ENCODE peak calls at places on chromosome 9, in nine cellular contexts. H, M, Z, O, D, F, E, B and S are unnamed samples.

GRCh38 chr9:133563286-133564213 is 29.0 kb downstream of the ADAMTSL2 start:
- DNase-seq in D (no peak), B (no peak), Z (no peak), E (peak), M (no peak), H (no peak), F (no peak), O (no peak), S (no peak)

GRCh38 chr9:97243606-97244005 is 63.9 kb upstream of the CCDC180 start:
- DNase-seq in B (no peak), E (no peak), Z (no peak), M (no peak), D (no peak), H (no peak), O (no peak), F (no peak), S (no peak)

GRCh38 chr9:126429190-126429589 is 102.6 kb downstream of the MVB12B start:
- DNase-seq in E (no peak), D (no peak), B (no peak), Z (no peak), M (no peak), F (no peak), O (no peak), H (no peak), S (no peak)

GRCh38 chr9:114065304-114065703 is 12.8 kb downstream of the AMBP start:
- DNase-seq in H (no peak), D (no peak), Z (no peak), M (no peak), B (no peak), O (no peak), E (no peak), F (no peak), S (no peak)

GRCh38 chr9:117671468-117671867 is 32.7 kb upstream of the TLR4 start:
- DNase-seq in B (no peak), F (no peak), D (no peak), H (no peak), E (no peak), Z (no peak), M (no peak), O (no peak), S (no peak)

GRCh38 chr9:91074866-91075265 is 273.2 kb downstream of the SYK start:
- DNase-seq in E (no peak), H (no peak), Z (no peak), M (no peak), B (no peak), O (no peak), F (no peak), D (no peak), S (no peak)

GRCh38 chr9:27193886-27194285 is 84.9 kb downstream of the TEK start:
- DNase-seq in M (no peak), F (no peak), H (no peak), Z (no peak), E (no peak), O (no peak), B (no peak), D (no peak), S (no peak)

GRCh38 chr9:105330201-105330600 is 85.8 kb downstream of the SLC44A1 start:
- DNase-seq in O (no peak), Z (no peak), M (no peak), H (no peak), D (no peak), B (no peak), F (no peak), E (no peak), S (no peak)

GRCh38 chr9:134390537-134390936 is 64.3 kb downstream of the RXRA start:
- DNase-seq in E (no peak), Z (no peak), M (no peak), F (no peak), H (no peak), D (no peak), B (no peak), O (no peak), S (no peak)

GRCh38 chr9:119365291-119366027 is 3.8 kb downstream of the BRINP1 start:
- DNase-seq in M (peak), O (no peak), B (peak), E (no peak), Z (no peak), D (no peak), H (no peak), F (no peak), S (peak)

GRCh38 chr9:76643399-76644117 is 120.7 kb upstream of the PCA3 start:
- DNase-seq in Z (no peak), O (no peak), D (no peak), H (no peak), B (peak), M (no peak), E (no peak), F (no peak), S (no peak)

GRCh38 chr9:115291841-115292240 is 173.9 kb upstream of the TNC start:
- DNase-seq in M (no peak), O (no peak), H (no peak), F (peak), E (peak), D (peak), B (no peak), Z (no peak), S (peak)

GRCh38 chr9:20872340-20872977 is 159.0 kb downstream of the HACD4 start:
- DNase-seq in F (no peak), D (no peak), M (no peak), O (peak), B (no peak), H (no peak), E (no peak), Z (no peak), S (no peak)

GRCh38 chr9:8858250-8859161 is 1058.9 kb upstream of the DMAC1 start:
- DNase-seq in Z (no peak), D (no peak), E (no peak), H (no peak), O (no peak), M (peak), F (no peak), B (no peak), S (peak)

GRCh38 chr9:92295827-92296258 is 2.3 kb upstream of the IARS1 start:
- DNase-seq in B (peak), O (no peak), F (no peak), M (no peak), H (no peak), E (no peak), D (no peak), Z (no peak), S (no peak)

GRCh38 chr9:89808801-89809200 is 204.0 kb downstream of the GADD45G start:
- DNase-seq in O (no peak), F (peak), E (no peak), H (no peak), M (no peak), Z (no peak), D (no peak), B (no peak), S (no peak)

GRCh38 chr9:136305822-136306690 is 2.2 kb upstream of the CCDC187 start:
- DNase-seq in O (no peak), H (no peak), F (no peak), E (no peak), D (no peak), M (no peak), Z (no peak), B (no peak), S (no peak)

GRCh38 chr9:128494108-128494742 is 10.3 kb upstream of the GLE1 start:
- DNase-seq in E (peak), B (no peak), D (peak), O (no peak), F (peak), H (no peak), M (no peak), Z (peak), S (no peak)

GRCh38 chr9:136996361-136997281 is at the start of gene CLIC3:
- DNase-seq in F (peak), E (peak), O (no peak), H (peak), D (peak), B (peak), Z (no peak), M (peak), S (no peak)

GRCh38 chr9:32844259-32844658 is 60.9 kb downstream of the TMEM215 start:
- DNase-seq in M (no peak), E (no peak), H (no peak), D (no peak), O (no peak), Z (no peak), F (no peak), B (no peak), S (no peak)

GRCh38 chr9:120839146-120839545 is 3.6 kb downstream of the PSMD5 start:
- DNase-seq in O (no peak), Z (no peak), M (no peak), D (no peak), B (no peak), F (no peak), E (no peak), H (no peak), S (no peak)

GRCh38 chr9:84271004-84271886 is 69.3 kb downstream of the SLC28A3 start:
- DNase-seq in E (peak), B (peak), D (peak), F (peak), M (peak), H (peak), Z (no peak), O (peak), S (no peak)

GRCh38 chr9:101485873-101486692 is 47.6 kb upstream of the RNF20 start:
- DNase-seq in B (no peak), H (no peak), O (no peak), F (peak), D (peak), E (peak), M (peak), Z (no peak), S (no peak)

GRCh38 chr9:107760469-107761242 is 271.1 kb upstream of the KLF4 start:
- DNase-seq in F (peak), E (peak), Z (no peak), B (no peak), D (no peak), O (no peak), H (no peak), M (no peak), S (no peak)

GRCh38 chr9:125829743-125830142 is 82.6 kb downstream of the PBX3 start:
- DNase-seq in Z (no peak), M (no peak), E (no peak), H (peak), F (no peak), D (peak), B (no peak), O (no peak), S (no peak)

GRCh38 chr9:134066546-134066922 is 1.3 kb downstream of the BRD3 start:
- DNase-seq in M (no peak), D (peak), H (no peak), E (peak), Z (no peak), B (peak), F (no peak), O (no peak), S (no peak)

GRCh38 chr9:109416135-109416706 is 81.9 kb downstream of the PTPN3 start:
- DNase-seq in H (no peak), M (no peak), O (no peak), E (no peak), B (peak), Z (no peak), D (no peak), F (no peak), S (no peak)

GRCh38 chr9:68552700-68553099 is 12.0 kb upstream of the TMEM252 start:
- DNase-seq in F (no peak), M (no peak), D (no peak), E (no peak), Z (no peak), H (no peak), O (no peak), B (no peak), S (no peak)

GRCh38 chr9:115220339-115221009 is 102.5 kb upstream of the TNC start:
- DNase-seq in F (no peak), Z (no peak), E (no peak), B (no peak), M (no peak), H (no peak), D (no peak), O (peak), S (no peak)

GRCh38 chr9:28502189-28502588 is 928.9 kb upstream of the C9orf72 start:
- DNase-seq in O (no peak), E (no peak), B (no peak), D (no peak), H (no peak), Z (no peak), M (no peak), F (no peak), S (no peak)

GRCh38 chr9:109945571-109945970 is 165.6 kb downstream of the PALM2AKAP2 start:
- DNase-seq in M (no peak), O (no peak), B (no peak), H (no peak), Z (no peak), F (no peak), E (no peak), D (no peak), S (no peak)

GRCh38 chr9:113634597-113635515 is 171.3 kb downstream of the RGS3 start:
- DNase-seq in H (no peak), F (no peak), D (no peak), O (no peak), Z (no peak), B (no peak), M (no peak), E (peak), S (no peak)

GRCh38 chr9:91733006-91733624 is 216.9 kb downstream of the ROR2 start:
- DNase-seq in D (no peak), E (no peak), O (no peak), H (no peak), Z (no peak), B (no peak), M (no peak), F (no peak), S (no peak)

GRCh38 chr9:81896067-81896466 is 32.2 kb upstream of the SPATA31D4 start:
- DNase-seq in E (no peak), H (no peak), O (no peak), M (no peak), F (no peak), Z (no peak), B (no peak), D (no peak), S (no peak)
- TF ChIP-seq CTCF in E (no peak), H (no peak), O (no peak), M (no peak), F (no peak), Z (no peak), B (no peak), D (no peak), S (no peak)

DNA sequence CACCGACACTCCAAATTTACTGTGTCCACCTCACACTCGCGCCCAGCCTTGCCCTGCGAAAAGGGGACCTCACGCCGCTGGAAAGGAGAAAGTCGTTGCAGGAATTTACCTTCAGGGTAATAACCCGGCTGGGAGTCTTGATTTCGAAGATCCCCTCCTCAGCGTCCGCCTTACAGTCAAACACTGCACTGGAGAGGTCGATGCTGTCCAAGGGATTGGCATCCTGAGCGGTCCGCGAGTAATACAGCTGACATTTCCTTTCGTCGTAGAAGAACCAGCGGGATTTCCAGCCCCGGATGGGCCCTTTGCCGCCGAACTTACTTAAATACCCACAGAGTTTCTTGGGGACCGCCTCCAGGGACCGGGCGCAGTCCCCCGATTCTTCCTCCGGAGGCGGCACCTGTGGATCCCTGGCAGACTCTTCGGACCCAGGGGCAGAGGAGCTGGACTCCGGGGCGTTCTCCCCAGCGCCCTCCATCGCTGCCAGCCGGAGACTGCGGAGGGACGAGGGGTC is 328 bp downstream of the TBC1D2 start:
- DNase-seq in H (no peak), Z (peak), E (peak), D (peak), M (no peak), F (peak), O (no peak), B (no peak), S (no peak)
- TF ChIP-seq CTCF in H (no peak), Z (no peak), E (no peak), D (no peak), M (no peak), F (no peak), O (no peak), B (no peak), S (no peak)

DNA sequence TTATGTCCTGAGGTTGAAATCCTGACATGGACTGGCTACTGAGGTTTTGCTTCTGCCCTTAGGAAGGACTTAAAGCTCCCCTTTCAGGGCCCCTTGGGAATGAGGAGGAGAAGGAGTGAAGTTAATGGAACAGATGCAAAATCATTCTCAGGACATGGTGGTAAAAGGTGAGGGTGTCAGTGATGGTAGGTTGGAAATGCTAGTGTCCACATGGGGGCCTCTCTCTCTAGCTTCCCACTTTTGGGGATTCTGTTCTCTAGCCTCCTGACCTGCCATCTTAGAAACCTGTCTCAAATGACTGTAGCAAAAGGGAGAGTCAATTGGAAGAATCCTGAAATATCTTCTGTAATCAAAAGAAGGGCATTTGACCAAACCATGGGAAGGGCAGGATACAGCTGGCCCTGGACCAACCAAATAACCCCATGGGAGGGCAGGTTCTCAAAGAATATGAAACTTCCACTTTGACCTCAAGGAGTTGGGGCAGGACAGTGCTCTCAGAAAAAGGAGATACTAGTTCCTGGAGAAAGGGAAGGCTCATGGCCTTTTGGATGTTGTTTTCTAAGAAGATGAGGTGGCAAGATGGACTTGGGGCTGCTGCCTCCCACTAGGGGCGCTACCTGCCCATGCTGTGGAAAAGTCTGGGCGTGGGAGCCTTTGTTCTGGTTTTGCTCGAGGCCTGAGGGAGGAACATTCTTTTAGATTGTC is 21.2 kb upstream of the MLANA start:
- DNase-seq in O (no peak), E (no peak), Z (no peak), D (no peak), F (no peak), B (peak), M (no peak), H (no peak), S (no peak)
- TF ChIP-seq CTCF in O (no peak), E (peak), Z (no peak), D (no peak), F (peak), B (peak), M (no peak), H (no peak), S (peak)

GRCh38 chr9:129667850-129668249 is 2.4 kb downstream of the PRRX2 start:
- DNase-seq in Z (no peak), F (no peak), B (no peak), H (no peak), M (no peak), E (no peak), D (no peak), O (no peak), S (no peak)
- TF ChIP-seq CTCF in Z (no peak), F (no peak), B (no peak), H (no peak), M (no peak), E (no peak), D (no peak), O (peak), S (no peak)